ENCODE peak calls at places on chromosome 11, in nine cellular contexts. U is activated effector memory CD4-positive, alpha-beta T cell treated with anti-CD3 and anti-CD28 coated beads, Interleukin-2, amount 50 U/mL, for 16 hours; P is ELF-1; X is BJ; O is iris pigment epithelial cell; Q is A172; N is dorsolateral prefrontal cortex; D is right atrium auricular region; K is cardiac septum. R is an unnamed sample.

GRCh38 chr11:73401217-73401923 is 25.2 kb downstream of the RELT start:
- DNase-seq in X (no peak), N (no peak), D (no peak), O (peak), K (no peak), Q (no peak), U (no peak), P (peak), R (no peak)

GRCh38 chr11:3841426-3842304 is 906 bp upstream of the RHOG start:
- DNase-seq in O (peak), D (peak), X (peak), U (peak), N (peak), K (peak), Q (peak), P (peak), R (peak)

GRCh38 chr11:95767498-95767897 is 22.1 kb downstream of the FAM76B start:
- DNase-seq in U (no peak), P (no peak), O (peak), Q (no peak), D (no peak), K (no peak), N (no peak), X (no peak), R (no peak)

GRCh38 chr11:86660011-86660595 is 12.3 kb downstream of the ME3 start:
- DNase-seq in O (peak), X (no peak), N (no peak), D (no peak), K (no peak), U (no peak), Q (peak), P (no peak), R (no peak)

GRCh38 chr11:103338621-103339484 is 229.6 kb downstream of the DYNC2H1 start:
- DNase-seq in K (no peak), Q (no peak), D (no peak), P (peak), X (no peak), N (no peak), O (peak), U (no peak), R (no peak)

GRCh38 chr11:122803716-122804115 is 34.6 kb upstream of the CRTAM start:
- DNase-seq in Q (no peak), N (no peak), D (no peak), O (no peak), K (no peak), X (no peak), U (no peak), P (no peak), R (no peak)

GRCh38 chr11:9099617-9100016 is 8.2 kb upstream of the SCUBE2 start:
- DNase-seq in X (no peak), Q (no peak), K (no peak), O (no peak), P (no peak), U (no peak), D (no peak), N (no peak), R (no peak)

GRCh38 chr11:34633990-34634725 is 13.3 kb downstream of the EHF start:
- DNase-seq in K (no peak), X (no peak), P (no peak), U (no peak), O (peak), N (no peak), Q (peak), D (no peak), R (no peak)

R was measured in activated naive CD4-positive, alpha-beta T cell treated with Interleukin-2 at 50 U/mL for 16 hours.